ENCODE peak calls at places on chromosomes 11 and 22, in six cellular contexts. M is Kasumi-1; A is NCI-H1092 treated with DMSO at 0.1 percent for 48 hours; N is SK-MEL-5; D is activated T-helper 1 cell treated with anti-CD3 and anti-CD28 coated beads, Interleukin-2, amount 50 U/mL, for 16 hours; T is activated effector memory CD4-positive, alpha-beta T cell treated with anti-CD3 and anti-CD28 coated beads, Interleukin-2, amount 50 U/mL, for 16 hours. P is an unnamed sample.
A peak's percentile ranks its signal among the peaks of the same experiment; 100 is the strongest.

GRCh38 chr11:1899100-1899499 is 7.4 kb upstream of the PRR33 start:
- DNase-seq in N (no peak), T (no peak), A (no peak), M (no peak), D (no peak), P (no peak)

GRCh38 chr11:62725686-62726085 is 1.6 kb downstream of the HNRNPUL2 start:
- DNase-seq in A (peak; percentile 23), N (no peak), D (no peak), M (no peak), T (peak; percentile 43), P (no peak)

GRCh38 chr11:59247535-59248227 is 35.0 kb upstream of the MPEG1 start:
- DNase-seq in T (no peak), D (no peak), M (peak; percentile 46), N (no peak), A (no peak), P (no peak)

GRCh38 chr22:35306350-35306967 is 6.8 kb downstream of the TOM1 start:
- DNase-seq in D (no peak), T (no peak), M (no peak), N (no peak), A (no peak), P (no peak)

GRCh38 chr22:20180245-20180630 is 29.4 kb upstream of the CCDC188 start:
- DNase-seq in T (no peak), A (no peak), D (no peak), M (no peak), N (peak; percentile 10), P (no peak)

GRCh38 chr11:122843281-122844150 is 5.2 kb downstream of the CRTAM start:
- DNase-seq in N (no peak), T (peak; percentile 65), M (peak; percentile 37), D (no peak), A (no peak), P (no peak)

GRCh38 chr11:59186130-59186594 is 14.2 kb downstream of the DTX4 start:
- DNase-seq in T (peak; percentile 83), D (no peak), M (no peak), A (no peak), N (peak; percentile 76), P (no peak)

GRCh38 chr11:43852057-43852636 is 28.5 kb upstream of the ALKBH3 start:
- DNase-seq in D (peak; percentile 7), N (peak; percentile 86), A (peak; percentile 46), M (peak; percentile 46), T (peak; percentile 80), P (no peak)

GRCh38 chr11:91104237-91104636 is 881.4 kb upstream of the CHORDC1 start:
- DNase-seq in N (no peak), A (no peak), T (no peak), D (no peak), M (no peak), P (no peak)

GRCh38 chr11:47236482-47236881 is 12.1 kb downstream of the ACP2 start:
- DNase-seq in M (no peak), A (no peak), T (no peak), N (no peak), D (no peak), P (no peak)

P was measured in cardiac septum.